ENCODE peak calls at places on chromosome 3, in nine cellular contexts. S is cardiac muscle cell; F is IMR-90; Z is CD4-positive, alpha-beta memory T cell; C is neural progenitor cell; D is mammary epithelial cell; L is breast epithelium; J is GM23338; T is adrenal gland. R is an unnamed sample. For H3K36me3, the result is how much of the 10 kb centered on the place peaks cover.

GRCh38 chr3:43330981-43331380 is 44.6 kb downstream of the SNRK start:
- DNase-seq in S (peak), F (peak), Z (no peak), C (no peak), D (no peak), L (no peak), J (no peak), T (no peak), R (no peak)

GRCh38 chr3:10981961-10982360 is 10.6 kb upstream of the SLC6A1 start:
- DNase-seq in S (peak), F (no peak), Z (no peak), C (no peak), D (no peak), L (no peak), J (no peak), T (no peak), R (peak)

GRCh38 chr3:116741462-116741861 is 31.9 kb downstream of the TUSC7 start:
- DNase-seq in S (no peak), F (no peak), Z (no peak), C (peak), D (no peak), L (no peak), J (peak), T (no peak), R (no peak)

GRCh38 chr3:194133661-194134230 is 2.2 kb upstream of the HES1 start:
- DNase-seq in S (peak), F (peak), Z (no peak), C (no peak), D (peak), L (peak), J (peak), T (peak), R (peak)

GRCh38 chr3:53357457-53357856 is 10.1 kb upstream of the DCP1A start:
- DNase-seq in S (peak), F (no peak), Z (no peak), C (no peak), D (no peak), L (no peak), J (no peak), T (no peak), R (no peak)

GRCh38 chr3:194134231-194134756 is 1.7 kb upstream of the HES1 start:
- DNase-seq in S (peak), F (no peak), Z (no peak), C (peak), D (no peak), L (peak), J (no peak), T (peak), R (peak)

GRCh38 chr3:173893066-173893465 is 495.5 kb downstream of the NLGN1 start:
- DNase-seq in S (no peak), F (peak), Z (no peak), C (no peak), D (peak), L (no peak), J (no peak), T (no peak), R (no peak)

GRCh38 chr3:179438836-179439235 is 12.4 kb downstream of the GNB4 start:
- DNase-seq in S (no peak), F (no peak), Z (no peak), C (no peak), D (no peak), L (no peak), J (peak), T (no peak), R (no peak)

GRCh38 chr3:151538706-151539403 is 78.0 kb upstream of the IGSF10 start:
- DNase-seq in S (peak), F (peak), Z (no peak), C (peak), D (no peak), L (no peak), J (peak), T (no peak), R (no peak)

GRCh38 chr3:73784647-73785420 is 160.1 kb upstream of the PDZRN3 start:
- DNase-seq in S (no peak), F (peak), Z (no peak), C (no peak), D (no peak), L (no peak), J (no peak), T (no peak), R (no peak)

DNA sequence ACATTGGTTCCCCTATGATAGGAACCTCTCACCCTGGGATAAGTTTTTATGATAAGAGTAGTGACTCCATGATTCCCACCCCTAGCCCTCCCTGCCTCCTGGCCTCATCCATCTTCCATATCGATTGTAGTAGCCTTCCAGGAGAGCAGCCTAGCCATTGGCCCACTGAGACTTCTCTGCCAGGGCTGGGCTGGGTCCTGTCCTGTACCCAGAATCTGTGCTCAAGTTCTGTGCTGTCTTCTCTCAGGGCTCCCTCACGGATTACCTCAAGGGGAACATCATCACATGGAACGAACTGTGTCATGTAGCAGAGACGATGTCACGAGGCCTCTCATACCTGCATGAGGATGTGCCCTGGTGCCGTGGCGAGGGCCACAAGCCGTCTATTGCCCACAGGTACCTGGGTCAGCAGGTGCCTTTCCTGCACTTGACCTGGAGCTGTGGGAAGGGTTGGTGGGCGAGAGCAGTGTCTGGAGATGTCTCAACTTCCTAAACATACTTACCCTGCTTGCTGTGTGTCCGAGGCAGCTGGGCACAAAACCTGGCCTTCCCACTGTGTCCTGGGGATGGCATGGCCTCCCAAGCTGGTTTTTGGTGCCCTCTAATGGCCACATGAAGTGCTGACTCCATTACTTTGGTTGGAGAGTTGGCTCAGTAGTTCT is 16.6 kb upstream of the EXOG start:
- DNase-seq in S (peak), F (peak), Z (peak), C (peak), D (peak), L (no peak), J (peak), T (peak), R (peak)
- H3K36me3 ChIP-seq in S (under half), F (under half), Z (under half), C (under half), D (under half), L (under half), J (under half), T (under half), R (under half)

GRCh38 chr3:34212671-34213070 is 414.2 kb downstream of the PDCD6IP start:
- DNase-seq in S (peak), F (peak), Z (no peak), C (peak), D (peak), L (no peak), J (no peak), T (no peak), R (peak)

GRCh38 chr3:34219556-34219955 is 421.1 kb downstream of the PDCD6IP start:
- DNase-seq in S (no peak), F (no peak), Z (no peak), C (no peak), D (no peak), L (no peak), J (no peak), T (no peak), R (no peak)

GRCh38 chr3:34218706-34219105 is 420.3 kb downstream of the PDCD6IP start:
- DNase-seq in S (no peak), F (no peak), Z (no peak), C (no peak), D (no peak), L (no peak), J (no peak), T (no peak), R (no peak)

GRCh38 chr3:34213481-34213880 is 415.1 kb downstream of the PDCD6IP start:
- DNase-seq in S (no peak), F (no peak), Z (no peak), C (peak), D (no peak), L (no peak), J (peak), T (no peak), R (no peak)

GRCh38 chr3:34216713-34217346 is 418.4 kb downstream of the PDCD6IP start:
- DNase-seq in S (no peak), F (no peak), Z (no peak), C (no peak), D (no peak), L (no peak), J (no peak), T (no peak), R (no peak)
- H3K27ac ChIP-seq in S (no peak), F (no peak), Z (no peak), C (no peak), D (no peak), L (no peak), J (no peak), T (no peak), R (no peak)

DNA sequence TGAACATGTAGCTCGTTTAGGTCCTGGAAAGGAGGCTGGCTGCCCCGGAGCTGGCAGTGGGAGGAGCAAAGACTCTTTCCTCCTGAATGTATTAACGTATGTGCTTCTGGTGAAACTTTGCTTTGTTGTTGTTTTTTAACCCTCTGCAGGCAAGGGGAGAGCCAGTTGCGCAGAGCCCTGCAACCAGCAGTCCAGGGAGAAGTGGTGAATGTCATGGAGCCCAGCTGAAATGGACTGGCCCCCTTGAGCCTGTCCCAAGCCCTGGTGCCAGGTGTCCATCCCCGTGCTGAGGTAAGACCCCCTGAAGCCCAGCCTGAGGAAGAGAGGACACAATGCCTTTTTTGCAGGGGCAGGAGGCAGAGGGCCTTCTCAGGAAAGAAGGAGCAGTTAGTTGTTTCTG is 33.3 kb downstream of the ST6GAL1 start:
- DNase-seq in S (no peak), F (no peak), Z (no peak), C (no peak), D (no peak), L (no peak), J (no peak), T (no peak), R (no peak)
- H3K36me3 ChIP-seq in S (under half), F (under half), Z (under half), C (under half), D (under half), L (under half), J (under half), T (under half), R (under half)

GRCh38 chr3:65006300-65006739 is 318.5 kb upstream of the ADAMTS9 start:
- DNase-seq in S (peak), F (peak), Z (no peak), C (no peak), D (peak), L (no peak), J (no peak), T (no peak), R (no peak)
- H3K27ac ChIP-seq in S (no peak), F (no peak), Z (no peak), C (no peak), D (peak), L (no peak), J (no peak), T (no peak), R (no peak)

GRCh38 chr3:107983247-107983646 is 107.6 kb downstream of the CD47 start:
- DNase-seq in S (no peak), F (no peak), Z (no peak), C (no peak), D (no peak), L (no peak), J (peak), T (no peak), R (no peak)
- H3K36me3 ChIP-seq in S (under half), F (under half), Z (under half), C (under half), D (under half), L (under half), J (under half), T (under half), R (under half)

R was measured in lung.